ENCODE peak calls at places on chromosomes 1 and 21, in eight cellular contexts. R, C, E, U, M, D, N and K are unnamed samples.

GRCh38 chr1:232191560-232191959 is 438.4 kb downstream of the SIPA1L2 start:
- DNase-seq in R (no peak), C (no peak), E (no peak), U (no peak), M (no peak), D (no peak), N (no peak), K (no peak)

GRCh38 chr1:107073493-107073892 is 17.0 kb downstream of the PRMT6 start:
- DNase-seq in R (no peak), C (no peak), E (no peak), U (no peak), M (no peak), D (no peak), N (no peak), K (no peak)

GRCh38 chr1:25194576-25195020 is 37.7 kb downstream of the SYF2 start:
- DNase-seq in R (no peak), C (no peak), E (no peak), U (peak), M (no peak), D (no peak), N (no peak), K (no peak)

GRCh38 chr1:232678185-232678886 is 48.4 kb upstream of the SIPA1L2 start:
- DNase-seq in R (no peak), C (peak), E (no peak), U (no peak), M (no peak), D (no peak), N (no peak), K (no peak)

GRCh38 chr1:14850563-14850962 is 252.1 kb downstream of the KAZN start:
- DNase-seq in R (no peak), C (peak), E (peak), U (no peak), M (no peak), D (no peak), N (no peak), K (no peak)

GRCh38 chr1:36349241-36349671 is 25.8 kb upstream of the EVA1B start:
- DNase-seq in R (peak), C (no peak), E (no peak), U (no peak), M (no peak), D (no peak), N (no peak), K (no peak)

GRCh38 chr21:29436143-29436542 is 137.4 kb downstream of the BACH1 start:
- DNase-seq in R (no peak), C (no peak), E (no peak), U (peak), M (no peak), D (peak), N (no peak), K (no peak)

GRCh38 chr1:155967410-155968400 is 10.6 kb downstream of the ARHGEF2 start:
- DNase-seq in R (no peak), C (no peak), E (no peak), U (peak), M (no peak), D (peak), N (no peak), K (no peak)

GRCh38 chr1:224539971-224540370 is 76.1 kb upstream of the CNIH3 start:
- DNase-seq in R (no peak), C (no peak), E (no peak), U (no peak), M (no peak), D (no peak), N (no peak), K (no peak)

GRCh38 chr1:3040004-3040403 is 18.7 kb downstream of the ACTRT2 start:
- DNase-seq in R (no peak), C (no peak), E (no peak), U (no peak), M (no peak), D (no peak), N (no peak), K (no peak)

GRCh38 chr1:112955678-112956502 is at the start of gene SLC16A1:
- DNase-seq in R (peak), C (peak), E (peak), U (peak), M (peak), D (peak), N (peak), K (peak)

GRCh38 chr1:152954436-152954835 is 7.4 kb downstream of the SPRR5 start:
- DNase-seq in R (no peak), C (no peak), E (no peak), U (no peak), M (no peak), D (no peak), N (no peak), K (no peak)

GRCh38 chr21:42769183-42769819 is 110.0 kb downstream of the WDR4 start:
- DNase-seq in R (no peak), C (no peak), E (no peak), U (no peak), M (no peak), D (no peak), N (no peak), K (no peak)

GRCh38 chr1:3369437-3370076 is 84.9 kb upstream of the ARHGEF16 start:
- DNase-seq in R (no peak), C (no peak), E (no peak), U (peak), M (no peak), D (no peak), N (no peak), K (no peak)

GRCh38 chr1:206935491-206936067 is 10.7 kb downstream of the PIGR start:
- DNase-seq in R (peak), C (peak), E (peak), U (no peak), M (peak), D (peak), N (no peak), K (peak)

GRCh38 chr1:60861949-60862346 is 220.4 kb upstream of the NFIA start:
- DNase-seq in R (no peak), C (no peak), E (no peak), U (no peak), M (no peak), D (no peak), N (no peak), K (no peak)

GRCh38 chr1:200628223-200628868 is 7.8 kb upstream of the KIF14 start:
- DNase-seq in R (peak), C (no peak), E (no peak), U (no peak), M (no peak), D (no peak), N (no peak), K (no peak)

GRCh38 chr1:240766831-240767230 is 154.9 kb upstream of the GREM2 start:
- DNase-seq in R (no peak), C (no peak), E (no peak), U (no peak), M (no peak), D (no peak), N (no peak), K (no peak)

GRCh38 chr1:60296794-60297193 is 223.2 kb upstream of the C1orf87 start:
- DNase-seq in R (no peak), C (no peak), E (no peak), U (no peak), M (no peak), D (no peak), N (no peak), K (no peak)

GRCh38 chr1:11645670-11646265 is 8.5 kb downstream of the FBXO2 start:
- DNase-seq in R (peak), C (peak), E (peak), U (peak), M (peak), D (peak), N (peak), K (peak)

GRCh38 chr1:212244441-212244840 is 40.8 kb upstream of the PPP2R5A start:
- DNase-seq in R (no peak), C (no peak), E (no peak), U (no peak), M (no peak), D (no peak), N (no peak), K (no peak)

GRCh38 chr1:212242288-212242984 is 42.8 kb upstream of the PPP2R5A start:
- DNase-seq in R (no peak), C (no peak), E (no peak), U (no peak), M (no peak), D (no peak), N (no peak), K (no peak)

GRCh38 chr1:212247179-212247721 is 38.0 kb upstream of the PPP2R5A start:
- DNase-seq in R (no peak), C (no peak), E (no peak), U (peak), M (no peak), D (no peak), N (no peak), K (no peak)

GRCh38 chr1:212241445-212242287 is 43.5 kb upstream of the PPP2R5A start:
- DNase-seq in R (no peak), C (no peak), E (no peak), U (no peak), M (no peak), D (no peak), N (no peak), K (no peak)

GRCh38 chr1:212242985-212243308 is 42.3 kb upstream of the PPP2R5A start:
- DNase-seq in R (no peak), C (no peak), E (no peak), U (no peak), M (no peak), D (no peak), N (no peak), K (no peak)
- TF ChIP-seq CTCF in R (no peak), C (no peak), E (no peak), U (no peak), M (no peak), D (no peak), N (no peak), K (no peak)

GRCh38 chr1:114153621-114154145 is at the start of gene SYT6:
- DNase-seq in R (no peak), C (no peak), E (peak), U (no peak), M (no peak), D (no peak), N (no peak), K (no peak)
- TF ChIP-seq CTCF in R (no peak), C (no peak), E (no peak), U (no peak), M (no peak), D (no peak), N (no peak), K (no peak)

DNA sequence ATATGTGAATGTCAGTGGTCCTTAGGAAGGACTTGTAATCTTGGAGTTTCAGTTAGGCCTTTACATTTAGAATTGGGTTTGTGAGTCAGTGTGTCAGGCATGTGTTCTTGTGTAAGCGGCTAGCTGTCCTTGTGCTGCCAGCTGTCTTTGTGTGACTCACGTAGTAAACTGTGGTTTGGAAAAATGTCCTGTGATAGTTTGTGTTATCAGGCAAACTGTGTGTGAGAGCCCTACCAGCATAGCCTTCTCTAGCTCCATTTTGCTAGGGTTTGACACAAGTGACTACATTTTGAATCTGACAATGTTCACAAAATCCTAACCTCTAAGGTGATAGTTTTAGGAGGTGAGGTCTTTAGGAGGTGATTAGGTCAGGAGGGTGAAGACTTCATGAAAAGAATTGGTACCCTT is 6.9 kb upstream of the SLC35D1 start:
- DNase-seq in R (no peak), C (peak), E (no peak), U (peak), M (no peak), D (no peak), N (no peak), K (no peak)
- TF ChIP-seq CTCF in R (no peak), C (no peak), E (no peak), U (no peak), M (no peak), D (no peak), N (no peak), K (no peak)

GRCh38 chr1:168369655-168370054 is 89.0 kb downstream of the TBX19 start:
- DNase-seq in R (no peak), C (no peak), E (no peak), U (no peak), M (no peak), D (no peak), N (no peak), K (no peak)

GRCh38 chr1:168368131-168368530 is 87.5 kb downstream of the TBX19 start:
- DNase-seq in R (no peak), C (no peak), E (no peak), U (no peak), M (no peak), D (no peak), N (no peak), K (no peak)

GRCh38 chr1:168362991-168363390 is 82.3 kb downstream of the TBX19 start:
- DNase-seq in R (no peak), C (no peak), E (no peak), U (no peak), M (no peak), D (peak), N (no peak), K (no peak)

GRCh38 chr1:168361252-168361651 is 80.6 kb downstream of the TBX19 start:
- DNase-seq in R (no peak), C (no peak), E (no peak), U (no peak), M (no peak), D (no peak), N (no peak), K (no peak)

DNA sequence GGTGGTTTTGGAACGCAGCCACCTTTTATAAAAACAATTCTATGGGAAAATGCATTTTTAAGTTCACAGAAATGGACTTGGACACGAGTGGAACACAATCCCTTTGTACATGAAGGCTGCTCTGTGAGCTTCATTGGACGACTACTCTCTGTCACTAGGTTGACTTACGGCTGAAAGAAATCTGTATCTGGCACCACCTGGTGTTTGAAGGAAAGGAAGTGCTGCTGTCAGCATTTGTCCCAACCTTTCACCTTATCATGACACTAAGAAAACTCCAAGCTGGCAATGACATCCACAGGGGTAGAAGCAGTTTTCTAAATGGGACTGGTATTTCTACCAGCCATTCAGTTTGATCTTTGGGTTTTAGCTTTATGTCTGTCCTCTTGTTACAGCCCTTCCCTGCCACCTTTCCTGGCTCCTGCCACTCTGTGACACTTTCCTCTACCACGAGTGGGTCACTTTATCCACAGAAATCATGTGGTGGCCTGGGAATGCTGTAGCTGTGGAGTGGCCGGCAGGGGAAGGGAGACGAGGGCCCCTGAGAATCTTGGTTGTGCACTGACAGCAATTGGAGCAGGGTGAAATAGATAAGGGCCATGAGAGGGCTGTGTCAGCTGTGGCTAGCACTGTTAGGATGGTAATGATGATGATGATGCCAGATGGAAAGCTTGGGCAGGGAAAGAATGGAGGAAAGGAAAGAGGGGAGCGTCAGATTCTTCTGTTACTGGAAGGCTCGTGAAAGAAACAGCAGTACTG is 85.2 kb downstream of the TBX19 start:
- DNase-seq in R (no peak), C (peak), E (peak), U (no peak), M (no peak), D (no peak), N (no peak), K (no peak)
- TF ChIP-seq CTCF in R (no peak), C (peak), E (no peak), U (no peak), M (no peak), D (no peak), N (no peak), K (no peak)

GRCh38 chr1:209513226-209513625 is 70.3 kb upstream of the CAMK1G start:
- DNase-seq in R (peak), C (peak), E (no peak), U (no peak), M (no peak), D (no peak), N (no peak), K (no peak)
- TF ChIP-seq CTCF in R (peak), C (peak), E (peak), U (peak), M (peak), D (no peak), N (peak), K (peak)